ENCODE peak calls at places on chromosomes 16 and 17, in four cellular contexts. V is pancreas; Y is lower lobe of right lung; K is CD4-positive, CD25-positive, alpha-beta regulatory T cell. T is an unnamed sample. For H3K36me3, the result is how much of the 10 kb centered on the place peaks cover.

GRCh38 chr16:89920723-89921122 is 2.1 kb downstream of the MC1R start:
- DNase-seq in K (no peak), V (no peak), Y (no peak), T (no peak)

GRCh38 chr16:10297341-10298006 is 88.4 kb upstream of the ATF7IP2 start:
- DNase-seq in Y (peak), V (no peak), K (no peak), T (no peak)

GRCh38 chr16:27698266-27698665 is 148.3 kb downstream of the KATNIP start:
- DNase-seq in Y (no peak), V (no peak), K (no peak), T (no peak)

GRCh38 chr16:88454315-88455057 is 1.4 kb downstream of the ZFPM1 start:
- DNase-seq in Y (no peak), K (peak), V (peak), T (no peak)

GRCh38 chr16:68936729-68937631 is 93.6 kb downstream of the TANGO6 start:
- DNase-seq in K (no peak), V (no peak), Y (no peak), T (no peak)

GRCh38 chr16:85554791-85555548 is 58.2 kb upstream of the GSE1 start:
- DNase-seq in V (peak), K (no peak), Y (peak), T (no peak)

GRCh38 chr17:19384723-19385391 is 2.1 kb downstream of the MFAP4 start:
- DNase-seq in K (no peak), V (no peak), Y (peak), T (no peak)

GRCh38 chr16:2904922-2905240 is 6.8 kb upstream of the FLYWCH1 start:
- DNase-seq in Y (peak), K (no peak), V (no peak), T (no peak)

GRCh38 chr17:51029568-51030463 is 90.9 kb downstream of the SPAG9 start:
- DNase-seq in V (no peak), K (no peak), Y (no peak), T (no peak)

GRCh38 chr17:42559076-42559475 is 2.9 kb upstream of the COASY start:
- DNase-seq in V (no peak), K (no peak), Y (no peak), T (no peak)

GRCh38 chr17:58083491-58084316 is 485 bp downstream of the DYNLL2 start:
- DNase-seq in Y (peak), K (peak), V (peak), T (no peak)

GRCh38 chr16:65038125-65038524 is 83.7 kb downstream of the CDH11 start:
- DNase-seq in V (no peak), Y (no peak), K (no peak), T (no peak)

GRCh38 chr17:46169913-46170312 is 23.3 kb downstream of the KANSL1 start:
- DNase-seq in Y (no peak), K (no peak), V (no peak), T (no peak)

GRCh38 chr17:46173153-46173552 is 20.1 kb downstream of the KANSL1 start:
- DNase-seq in V (no peak), Y (no peak), K (no peak), T (no peak)

GRCh38 chr17:46167826-46168569 is 25.2 kb downstream of the KANSL1 start:
- DNase-seq in Y (no peak), K (no peak), V (no peak), T (no peak)

GRCh38 chr17:46171939-46172338 is 21.3 kb downstream of the KANSL1 start:
- DNase-seq in V (no peak), Y (no peak), K (no peak), T (no peak)

GRCh38 chr17:46170609-46171432 is 22.4 kb downstream of the KANSL1 start:
- DNase-seq in V (no peak), K (no peak), Y (no peak), T (no peak)
- H3K36me3 ChIP-seq in V (under half), K (under half), Y (under half), T (under half)

DNA sequence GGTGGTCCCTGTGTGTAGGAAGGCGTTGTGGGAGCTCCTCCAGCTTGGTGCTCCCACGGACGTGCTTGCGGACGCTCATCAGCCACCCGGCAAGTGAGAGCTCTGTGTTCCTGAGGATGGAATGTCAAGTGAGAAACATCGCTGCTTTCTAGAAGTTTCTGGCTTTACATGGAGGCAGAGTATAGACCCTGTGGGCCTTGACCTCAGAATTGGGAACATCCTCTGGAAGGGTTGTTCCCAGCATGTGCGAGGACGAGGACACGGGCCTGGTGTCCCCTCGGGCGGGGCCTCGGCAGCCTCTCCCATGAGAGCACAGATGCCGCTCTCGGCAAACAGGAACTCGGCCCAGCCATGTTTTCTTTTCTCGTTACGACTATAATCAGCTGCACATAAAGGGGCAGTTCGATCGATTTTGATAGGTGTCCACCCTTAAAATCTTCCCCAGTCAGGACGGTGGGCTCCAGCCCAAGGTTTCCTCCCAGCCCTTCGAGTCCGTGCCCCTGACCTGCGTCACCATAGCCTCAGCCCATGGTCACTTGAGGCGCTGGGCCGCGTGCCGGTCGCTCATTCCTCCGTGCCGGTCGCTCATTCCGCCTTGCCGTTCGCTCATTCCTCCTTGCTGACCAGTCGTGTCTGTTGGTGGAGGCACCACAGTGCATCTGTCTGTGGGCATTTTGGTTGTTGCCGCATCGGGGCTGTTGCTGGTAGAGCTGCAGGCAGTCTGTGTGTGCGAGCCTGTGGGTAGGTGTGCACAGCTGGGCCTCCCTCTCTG is 91.3 kb upstream of the ZNF750 start:
- DNase-seq in V (peak), K (no peak), Y (peak), T (no peak)
- H3K36me3 ChIP-seq in V (under half), K (half or more), Y (half or more), T (under half)

DNA sequence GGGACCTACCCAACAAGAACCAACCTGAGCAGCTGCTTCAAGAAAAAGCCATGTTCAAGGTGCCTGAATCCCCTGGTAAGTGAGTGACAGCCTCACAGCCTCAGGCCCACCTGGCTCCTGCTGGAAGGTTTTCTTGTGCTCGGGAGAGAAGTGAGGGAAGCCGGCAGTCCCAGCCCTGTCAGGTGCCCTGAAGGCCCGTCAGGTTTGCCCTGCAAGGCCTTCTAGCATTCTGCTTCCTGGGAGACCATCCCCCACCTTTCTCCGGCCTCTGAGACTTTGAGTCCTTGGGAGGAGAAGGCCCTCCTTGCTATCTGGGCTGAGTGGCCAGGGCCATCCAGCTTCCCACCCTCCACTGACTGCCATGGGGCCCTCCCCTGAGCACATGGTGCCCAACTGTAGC is 166.7 kb upstream of the ZNF267 start:
- DNase-seq in V (no peak), Y (no peak), K (no peak), T (no peak)
- H3K36me3 ChIP-seq in V (under half), Y (half or more), K (half or more), T (half or more)

GRCh38 chr16:4728676-4729075 is 5.4 kb downstream of the ANKS3 start:
- DNase-seq in Y (no peak), V (no peak), K (no peak), T (no peak)

GRCh38 chr16:4723071-4723767 is 10.9 kb downstream of the ANKS3 start:
- DNase-seq in K (no peak), Y (peak), V (no peak), T (no peak)

GRCh38 chr16:4729876-4730275 is 4.2 kb downstream of the ANKS3 start:
- DNase-seq in K (no peak), Y (no peak), V (no peak), T (no peak)

GRCh38 chr16:4724661-4725270 is 9.3 kb downstream of the ANKS3 start:
- DNase-seq in V (no peak), Y (no peak), K (no peak), T (no peak)

GRCh38 chr16:4726616-4727015 is 7.5 kb downstream of the ANKS3 start:
- DNase-seq in V (no peak), K (no peak), Y (no peak), T (no peak)
- H3K36me3 ChIP-seq in V (under half), K (under half), Y (half or more), T (half or more)

DNA sequence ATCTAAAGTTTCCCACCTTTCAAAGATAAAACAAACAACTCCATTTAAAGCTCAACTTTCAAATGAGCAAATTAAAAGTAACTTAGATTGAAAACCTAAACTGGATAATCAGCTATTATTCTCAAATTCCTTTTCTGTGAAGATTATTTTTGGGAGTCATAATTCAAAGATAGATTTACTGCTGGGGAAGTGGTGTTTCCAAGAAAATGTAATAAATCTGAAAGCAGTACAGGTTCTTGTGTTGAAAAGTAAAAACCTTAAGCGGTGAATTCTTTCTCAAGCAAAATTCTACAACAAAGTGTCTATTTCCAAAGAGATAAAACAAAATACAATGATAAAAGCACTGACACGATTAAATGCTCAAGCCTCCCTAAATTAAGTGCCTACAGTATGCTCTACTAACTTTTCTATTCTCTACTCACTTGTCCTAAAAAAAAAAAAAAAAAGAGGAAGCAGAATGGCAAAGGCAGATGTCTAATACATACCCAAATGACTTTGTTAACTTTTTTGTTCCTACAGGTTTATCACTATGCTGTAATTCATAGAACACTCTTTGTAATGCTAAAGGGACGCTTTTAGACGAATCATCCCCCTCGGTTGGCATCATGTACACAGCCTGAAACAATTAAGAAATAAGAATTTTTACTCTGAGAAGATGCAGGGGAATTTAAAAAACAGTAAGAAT is 34.5 kb downstream of the LITAFD start:
- DNase-seq in V (no peak), K (no peak), Y (no peak), T (no peak)
- H3K36me3 ChIP-seq in V (under half), K (half or more), Y (half or more), T (half or more)